ENCODE peak calls at places on chromosomes 11 and 22, in eight cellular contexts. S is GF-D8, V is ACHN, G is NCI-H1436, L is KG1, P is fibroblast of gingiva, X is anterior cingulate cortex, R is HS-27A. Q is an unnamed sample.

GRCh38 chr11:64444838-64445441 is 86.0 kb downstream of the RPS6KA4 start:
- DNase-seq in G (no peak), R (peak; percentile 15), L (no peak), X (no peak), V (no peak), S (no peak), P (peak; percentile 49), Q (no peak)

GRCh38 chr22:47310601-47311000 is 548.2 kb downstream of the TBC1D22A start:
- DNase-seq in L (no peak), P (no peak), V (no peak), G (no peak), X (no peak), S (no peak), R (no peak), Q (no peak)

GRCh38 chr11:115920087-115920461 is 415.9 kb upstream of the CADM1 start:
- DNase-seq in L (no peak), V (peak; percentile 53), S (no peak), R (no peak), G (peak; percentile 22), X (no peak), P (no peak), Q (no peak)

GRCh38 chr11:95193541-95193940 is 37.5 kb downstream of the SESN3 start:
- DNase-seq in R (no peak), L (no peak), X (no peak), P (no peak), G (no peak), S (no peak), V (no peak), Q (no peak)

GRCh38 chr11:73414977-73415492 is 38.8 kb downstream of the RELT start:
- DNase-seq in S (no peak), P (peak; percentile 68), X (no peak), G (no peak), V (no peak), L (no peak), R (no peak), Q (no peak)

GRCh38 chr11:2203440-2204259 is 32.0 kb upstream of the TH start:
- DNase-seq in R (no peak), S (no peak), P (no peak), L (no peak), X (no peak), V (no peak), G (no peak), Q (no peak)

GRCh38 chr11:121350314-121351046 is 57.9 kb downstream of the SC5D start:
- DNase-seq in P (no peak), S (no peak), V (no peak), R (no peak), G (no peak), X (no peak), L (no peak), Q (no peak)

GRCh38 chr11:63814383-63814736 is 1.1 kb downstream of the SPINDOC start:
- DNase-seq in R (no peak), L (no peak), V (no peak), G (no peak), S (no peak), X (no peak), P (no peak), Q (no peak)

GRCh38 chr22:36029406-36029755 is 757 bp upstream of the RBFOX2 start:
- DNase-seq in G (no peak), S (no peak), X (no peak), V (no peak), R (no peak), L (no peak), P (peak; percentile 60), Q (no peak)

GRCh38 chr22:30129636-30130035 is 49.4 kb downstream of the HORMAD2 start:
- DNase-seq in V (no peak), L (no peak), R (no peak), S (no peak), X (no peak), P (no peak), G (no peak), Q (no peak)

GRCh38 chr11:31810779-31811647 is at the start of gene PAX6:
- DNase-seq in L (peak; percentile 32), P (no peak), R (no peak), V (peak; percentile 97), X (peak; percentile 28), S (peak; percentile 92), G (peak; percentile 66), Q (no peak)

GRCh38 chr11:4072668-4073285 is 21.8 kb upstream of the RRM1 start:
- DNase-seq in G (peak; percentile 81), P (peak; percentile 66), R (peak; percentile 38), V (peak; percentile 70), S (peak; percentile 20), X (no peak), L (peak; percentile 66), Q (peak; percentile 47)

GRCh38 chr11:64854534-64855502 is 10.4 kb upstream of the CDC42BPG start:
- DNase-seq in R (peak; percentile 97), X (no peak), G (no peak), S (no peak), L (no peak), V (peak; percentile 94), P (peak; percentile 84), Q (peak; percentile 61)

GRCh38 chr11:3121416-3121815 is 43.7 kb downstream of the OSBPL5 start:
- DNase-seq in R (no peak), X (no peak), L (no peak), V (no peak), S (no peak), G (no peak), P (no peak), Q (no peak)

GRCh38 chr22:24576793-24577192 is 16.1 kb downstream of the LRRC75B start:
- DNase-seq in P (no peak), S (no peak), V (no peak), G (no peak), R (no peak), X (no peak), L (no peak), Q (no peak)

GRCh38 chr11:13169709-13170108 is 107.9 kb upstream of the BMAL1 start:
- DNase-seq in V (peak; percentile 45), L (no peak), G (no peak), R (peak; percentile 94), S (no peak), X (no peak), P (peak; percentile 65), Q (no peak)

GRCh38 chr11:57711414-57712255 is at the start of gene MED19:
- DNase-seq in G (peak; percentile 85), V (peak; percentile 87), P (peak; percentile 47), L (peak; percentile 63), S (peak; percentile 40), X (no peak), R (peak; percentile 24), Q (peak; percentile 86)

GRCh38 chr11:123381817-123382554 is 48.1 kb upstream of the GRAMD1B start:
- DNase-seq in X (no peak), P (no peak), L (no peak), S (no peak), G (no peak), V (no peak), R (no peak), Q (no peak)

GRCh38 chr11:113690619-113691569 is 15.2 kb downstream of the TMPRSS5 start:
- DNase-seq in R (peak; percentile 68), G (no peak), L (no peak), X (no peak), S (no peak), P (peak; percentile 20), V (peak; percentile 81), Q (no peak)

GRCh38 chr11:61345170-61345610 is 12.2 kb downstream of the TKFC start:
- DNase-seq in L (no peak), S (no peak), X (no peak), R (no peak), G (no peak), V (no peak), P (no peak), Q (no peak)

GRCh38 chr11:13405220-13405619 is 57.8 kb downstream of the BTBD10 start:
- DNase-seq in X (no peak), S (no peak), P (no peak), R (no peak), G (no peak), V (no peak), L (no peak), Q (no peak)

GRCh38 chr11:8674859-8675258 is 7.6 kb downstream of the TRIM66 start:
- DNase-seq in S (no peak), R (no peak), X (no peak), G (no peak), V (no peak), P (no peak), L (no peak), Q (no peak)

GRCh38 chr11:82547163-82547560 is 186.5 kb downstream of the FAM181B start:
- DNase-seq in P (no peak), L (no peak), X (no peak), R (no peak), G (no peak), S (no peak), V (no peak), Q (no peak)

GRCh38 chr11:68146010-68146540 is 24.9 kb upstream of the CHKA start:
- DNase-seq in X (no peak), P (no peak), L (no peak), R (no peak), S (peak; percentile 16), V (no peak), G (no peak), Q (peak; percentile 53)

GRCh38 chr11:133137939-133138338 is 394.4 kb downstream of the OPCML start:
- DNase-seq in P (no peak), S (no peak), G (no peak), R (no peak), L (no peak), X (no peak), V (no peak), Q (no peak)

GRCh38 chr22:41485033-41485432 is 16.1 kb downstream of the ACO2 start:
- DNase-seq in V (no peak), X (no peak), P (no peak), L (no peak), G (no peak), R (no peak), S (no peak), Q (no peak)

Q was measured in ovary.